ENCODE peak calls at places on chromosomes 1 and 21, in seven cellular contexts. L is left ventricle myocardium inferior, U is heart right ventricle, R is IMR-90, M is ovary, N is pancreas, T is body of pancreas. D is an unnamed sample.

GRCh38 chr1:147648933-147649332 is 21.4 kb downstream of the ACP6 start:
- DNase-seq in T (no peak), R (no peak), L (no peak), M (no peak), N (no peak), U (no peak), D (no peak)

GRCh38 chr1:246748867-246749266 is 24.7 kb downstream of the SCCPDH start:
- DNase-seq in L (no peak), T (no peak), N (no peak), U (no peak), R (no peak), M (no peak), D (no peak)

GRCh38 chr1:167676916-167677848 is 44.6 kb upstream of the MPZL1 start:
- DNase-seq in U (no peak), N (no peak), R (no peak), T (no peak), L (no peak), M (no peak), D (no peak)

GRCh38 chr1:39080884-39081265 is 54.7 kb downstream of the NDUFS5 start:
- DNase-seq in T (no peak), N (no peak), M (peak; percentile 54), U (no peak), R (no peak), L (no peak), D (no peak)

GRCh38 chr1:38476111-38476783 is 383.3 kb downstream of the RRAGC start:
- DNase-seq in T (no peak), N (no peak), M (no peak), L (no peak), R (no peak), U (no peak), D (no peak)

GRCh38 chr1:2789986-2790581 is 11.4 kb downstream of the TTC34 start:
- DNase-seq in L (no peak), T (no peak), M (no peak), R (no peak), U (no peak), N (no peak), D (peak; percentile 56)

GRCh38 chr1:7579831-7580804 is 191.0 kb upstream of the VAMP3 start:
- DNase-seq in L (no peak), N (no peak), U (no peak), M (no peak), T (no peak), R (no peak), D (peak; percentile 17)

GRCh38 chr1:37478451-37478871 is 4.1 kb downstream of the ZC3H12A start:
- DNase-seq in U (no peak), R (peak; percentile 77), N (no peak), M (no peak), L (no peak), T (no peak), D (no peak)

GRCh38 chr1:243264718-243265117 is 8.9 kb downstream of the SDCCAG8 start:
- DNase-seq in N (no peak), M (no peak), R (peak; percentile 91), L (no peak), U (no peak), T (no peak), D (no peak)

GRCh38 chr1:44831516-44831915 is 11.5 kb downstream of the PTCH2 start:
- DNase-seq in R (no peak), U (no peak), N (no peak), L (no peak), T (no peak), M (no peak), D (no peak)

GRCh38 chr1:157247005-157247763 is 109.0 kb upstream of the ETV3 start:
- DNase-seq in L (no peak), T (no peak), N (no peak), M (no peak), R (peak; percentile 4), U (no peak), D (no peak)

GRCh38 chr1:41312991-41313645 is 48.1 kb upstream of the FOXO6 start:
- DNase-seq in U (no peak), M (no peak), T (no peak), N (no peak), L (no peak), R (no peak), D (no peak)

GRCh38 chr1:63949965-63950364 is 176.1 kb downstream of the ROR1 start:
- DNase-seq in N (no peak), R (no peak), M (peak; percentile 57), T (no peak), U (peak; percentile 31), L (no peak), D (peak; percentile 77)

GRCh38 chr21:37742532-37742931 is 173.7 kb downstream of the KCNJ6 start:
- DNase-seq in N (no peak), L (no peak), T (no peak), R (peak; percentile 4), M (no peak), U (no peak), D (no peak)

GRCh38 chr1:42529724-42530161 is 66.7 kb downstream of the CCDC30 start:
- DNase-seq in L (no peak), R (peak; percentile 72), M (no peak), T (no peak), N (no peak), U (no peak), D (no peak)

GRCh38 chr1:109509176-109510134 is at the start of gene AMIGO1:
- DNase-seq in R (peak; percentile 43), M (peak; percentile 71), L (peak; percentile 71), U (peak; percentile 56), N (peak; percentile 44), T (peak; percentile 59), D (no peak)

GRCh38 chr21:42306366-42307035 is 8.7 kb downstream of the TFF3 start:
- DNase-seq in L (no peak), N (no peak), T (no peak), U (no peak), M (no peak), R (no peak), D (no peak)

GRCh38 chr1:34277150-34277549 is 100.4 kb downstream of the C1orf94 start:
- DNase-seq in M (no peak), U (no peak), T (no peak), N (no peak), R (no peak), L (no peak), D (no peak)

DNA sequence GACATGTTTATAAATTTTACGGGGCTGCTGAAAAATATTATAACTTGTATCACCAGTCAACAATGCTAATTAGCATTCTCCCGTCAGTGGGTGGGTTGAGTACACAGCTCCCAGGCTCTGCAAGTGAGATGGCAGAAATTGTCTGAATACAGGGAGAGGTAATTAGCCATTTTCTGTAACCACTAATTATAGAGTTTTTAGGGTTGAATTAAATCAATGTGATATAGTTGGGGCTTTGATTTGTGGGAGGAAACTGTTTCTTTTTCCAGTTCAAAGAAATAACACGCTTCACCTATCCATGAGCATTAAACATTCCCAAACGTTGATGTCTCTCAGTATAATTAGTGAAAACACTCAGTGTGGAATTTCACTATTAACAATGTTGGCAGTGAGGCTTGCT is 1.4 kb downstream of the VANGL1 start:
- DNase-seq in T (no peak), L (no peak), U (no peak), N (no peak), R (no peak), M (no peak), D (no peak)
- H3K4me3 ChIP-seq in T (no peak overlapping the region), L (peak overlapping the region; percentile 97), U (peak overlapping the region; percentile 84), N (peak overlapping the region; percentile 86), R (no peak overlapping the region), M (peak overlapping the region; percentile 67), D (peak overlapping the region; percentile 84)

DNA sequence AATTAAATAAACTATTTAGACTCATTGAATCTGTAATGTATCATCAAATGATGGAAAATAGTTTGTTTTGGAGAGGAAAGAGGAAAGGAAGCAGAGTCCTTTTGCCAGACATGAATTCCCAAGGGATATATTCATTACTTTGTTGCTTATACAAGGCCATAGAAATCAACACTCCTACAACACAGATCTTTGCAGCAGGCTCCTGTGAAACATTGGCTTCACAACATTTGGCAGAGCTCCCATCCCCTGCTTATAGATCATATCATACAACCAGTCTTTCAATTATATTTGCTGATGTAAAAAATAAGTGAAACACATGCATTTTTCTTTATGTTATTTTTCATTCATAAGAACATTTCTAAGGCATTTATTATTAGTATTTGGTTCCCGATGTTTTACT is 470.5 kb upstream of the NCAM2 start:
- DNase-seq in U (no peak), N (no peak), R (no peak), M (no peak), L (no peak), T (no peak), D (no peak)
- H3K27me3 ChIP-seq in U (no peaks in the 10 kb centered on the region), N (no peaks in the 10 kb centered on the region), R (no peaks in the 10 kb centered on the region), M (peaks cover 2% of the 10 kb centered on the region), L (no peaks in the 10 kb centered on the region), T (no peaks in the 10 kb centered on the region), D (no peaks in the 10 kb centered on the region)

DNA sequence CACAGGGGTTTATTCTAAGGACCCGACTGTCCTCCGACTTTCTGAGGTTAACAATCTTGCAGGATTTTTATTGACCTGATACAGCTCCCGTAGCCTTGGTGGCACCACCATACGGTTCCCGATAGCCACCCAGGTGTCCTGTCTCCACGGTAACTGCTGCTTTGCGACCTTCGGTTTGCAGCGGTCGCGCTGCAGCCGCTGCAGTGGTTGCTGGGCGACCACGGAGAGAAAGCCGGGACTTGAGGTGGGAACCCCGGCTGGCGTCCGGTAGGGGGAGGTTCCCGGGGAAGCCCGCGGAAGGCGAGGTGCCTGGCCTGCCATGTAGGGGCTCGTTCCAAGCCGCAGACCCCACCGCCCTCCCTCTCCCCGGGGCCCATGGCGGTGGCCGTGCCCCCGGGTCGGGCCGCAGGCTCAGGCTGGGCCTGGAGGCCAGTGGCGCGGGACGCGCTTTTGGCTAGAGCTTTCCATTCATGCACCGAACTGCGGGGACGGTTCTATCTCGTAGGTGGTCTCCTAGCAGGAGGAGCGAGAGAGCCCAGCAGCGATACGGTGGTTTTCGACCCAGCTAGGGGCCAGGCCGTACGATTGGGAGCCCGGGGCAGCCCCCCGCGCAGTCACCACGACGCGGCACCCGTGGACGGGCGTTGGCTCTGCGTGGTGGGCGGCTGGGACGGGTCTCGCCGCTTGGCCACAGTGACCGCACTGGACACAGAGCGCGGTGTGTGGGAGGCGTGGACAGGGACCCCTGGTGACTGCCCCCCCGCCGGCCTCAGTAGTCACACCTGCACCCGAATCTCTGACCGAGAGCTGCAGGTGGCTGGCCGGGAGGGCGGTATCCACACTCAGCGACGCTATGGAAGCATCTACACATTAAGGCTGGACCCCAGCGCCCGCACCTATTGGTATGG is at the start of gene KLHDC9:
- DNase-seq in R (peak; percentile 54), U (peak; percentile 77), M (peak; percentile 72), T (peak; percentile 95), N (peak; percentile 92), L (peak; percentile 71), D (peak; percentile 68)
- TF ChIP-seq CTCF in R (no peak), U (no peak), M (no peak), T (peak; percentile 44), N (peak; percentile 6), L (no peak), D (no peak)

GRCh38 chr21:14526199-14526598 is 19.9 kb downstream of the SAMSN1 start:
- DNase-seq in T (no peak), N (no peak), U (no peak), M (no peak), L (no peak), R (no peak), D (no peak)

GRCh38 chr21:14526816-14527689 is 19.1 kb downstream of the SAMSN1 start:
- DNase-seq in M (no peak), U (no peak), L (no peak), R (no peak), T (no peak), N (no peak), D (no peak)

GRCh38 chr21:14520535-14520934 is 25.6 kb downstream of the SAMSN1 start:
- DNase-seq in L (no peak), R (no peak), N (no peak), T (no peak), U (no peak), M (no peak), D (no peak)

GRCh38 chr21:14522689-14523088 is 23.4 kb downstream of the SAMSN1 start:
- DNase-seq in U (no peak), R (no peak), N (no peak), T (no peak), M (no peak), L (no peak), D (no peak)

GRCh38 chr21:14523234-14523633 is 22.9 kb downstream of the SAMSN1 start:
- DNase-seq in U (no peak), N (no peak), L (no peak), M (no peak), R (no peak), T (peak; percentile 33), D (no peak)
- H3K4me3 ChIP-seq in U (no peak overlapping the region), N (no peak overlapping the region), L (no peak overlapping the region), M (no peak overlapping the region), R (no peak overlapping the region), T (no peak overlapping the region), D (no peak overlapping the region)

D was measured in tibial artery.